ENCODE peak calls at places on chromosome 12, in four cellular contexts. One of them, this sample, is unnamed.
A peak's percentile ranks its signal among the peaks of the same experiment; 100 is the strongest.

GRCh38 chr12:53054112-53054878 is 4.4 kb downstream of the TNS2 start:
- DNase-seq in OCI-LY7: peak; percentile 93
- DNase-seq in GM23338: peak; percentile 99
- DNase-seq in SK-N-SH: peak; percentile 97
- DNase-seq in this sample: peak; percentile 96

GRCh38 chr12:31260840-31261239 is 65.1 kb downstream of the SINHCAF start:
- DNase-seq in OCI-LY7: no peak
- DNase-seq in GM23338: no peak
- DNase-seq in SK-N-SH: no peak
- DNase-seq in this sample: no peak

GRCh38 chr12:45478931-45479330 is 250.6 kb upstream of the ARID2 start:
- DNase-seq in OCI-LY7: no peak
- DNase-seq in GM23338: no peak
- DNase-seq in SK-N-SH: no peak
- DNase-seq in this sample: no peak

GRCh38 chr12:40794087-40794486 is 101.8 kb downstream of the CNTN1 start:
- DNase-seq in OCI-LY7: no peak
- DNase-seq in GM23338: no peak
- DNase-seq in SK-N-SH: no peak
- DNase-seq in this sample: no peak

GRCh38 chr12:32586390-32586789 is 92.7 kb upstream of the DNM1L start:
- DNase-seq in OCI-LY7: no peak
- DNase-seq in GM23338: no peak
- DNase-seq in SK-N-SH: no peak
- DNase-seq in this sample: no peak

GRCh38 chr12:42574879-42575278 is 14.7 kb downstream of the PRICKLE1 start:
- DNase-seq in OCI-LY7: no peak
- DNase-seq in GM23338: no peak
- DNase-seq in SK-N-SH: no peak
- DNase-seq in this sample: no peak

GRCh38 chr12:38892090-38892786 is 13.2 kb downstream of the CPNE8 start:
- DNase-seq in OCI-LY7: no peak
- DNase-seq in GM23338: no peak
- DNase-seq in SK-N-SH: no peak
- DNase-seq in this sample: no peak

GRCh38 chr12:168763-169525 is 45.0 kb downstream of the SLC6A12 start:
- DNase-seq in OCI-LY7: no peak
- DNase-seq in GM23338: peak; percentile 55
- DNase-seq in SK-N-SH: no peak
- DNase-seq in this sample: no peak

GRCh38 chr12:93135286-93136239 is 206.5 kb upstream of the EEA1 start:
- DNase-seq in OCI-LY7: no peak
- DNase-seq in GM23338: no peak
- DNase-seq in SK-N-SH: no peak
- DNase-seq in this sample: peak; percentile 57

GRCh38 chr12:53170245-53170644 is 10.3 kb upstream of the ZNF740 start:
- DNase-seq in OCI-LY7: no peak
- DNase-seq in GM23338: no peak
- DNase-seq in SK-N-SH: no peak
- DNase-seq in this sample: no peak

GRCh38 chr12:6697584-6698351 is 2.8 kb downstream of the PIANP start:
- DNase-seq in OCI-LY7: peak; percentile 64
- DNase-seq in GM23338: peak; percentile 85
- DNase-seq in SK-N-SH: peak; percentile 75
- DNase-seq in this sample: no peak

GRCh38 chr12:91357381-91357780 is 174.8 kb upstream of the DCN start:
- DNase-seq in OCI-LY7: no peak
- DNase-seq in GM23338: no peak
- DNase-seq in SK-N-SH: no peak
- DNase-seq in this sample: no peak

GRCh38 chr12:1795221-1795784 is 25.1 kb upstream of the LRTM2 start:
- DNase-seq in OCI-LY7: peak; percentile 14
- DNase-seq in GM23338: no peak
- DNase-seq in SK-N-SH: peak; percentile 9
- DNase-seq in this sample: no peak

GRCh38 chr12:8917751-8918150 is 3.4 kb downstream of the PHC1 start:
- DNase-seq in OCI-LY7: no peak
- DNase-seq in GM23338: no peak
- DNase-seq in SK-N-SH: no peak
- DNase-seq in this sample: no peak

GRCh38 chr12:10701226-10701681 is 21.9 kb downstream of the YBX3 start:
- DNase-seq in OCI-LY7: no peak
- DNase-seq in GM23338: no peak
- DNase-seq in SK-N-SH: no peak
- DNase-seq in this sample: peak; percentile 50

GRCh38 chr12:89874146-89874545 is 165.5 kb upstream of the ATP2B1 start:
- DNase-seq in OCI-LY7: no peak
- DNase-seq in GM23338: no peak
- DNase-seq in SK-N-SH: no peak
- DNase-seq in this sample: no peak

GRCh38 chr12:6494351-6494743 is 445 bp downstream of the NCAPD2 start:
- DNase-seq in OCI-LY7: no peak
- DNase-seq in GM23338: peak; percentile 18
- DNase-seq in SK-N-SH: peak; percentile 37
- DNase-seq in this sample: no peak

GRCh38 chr12:27822076-27822712 is 42.2 kb upstream of the MANSC4 start:
- DNase-seq in OCI-LY7: peak; percentile 53
- DNase-seq in GM23338: no peak
- DNase-seq in SK-N-SH: no peak
- DNase-seq in this sample: no peak

GRCh38 chr12:56645201-56645716 is 525 bp downstream of the ATP5F1B start:
- DNase-seq in OCI-LY7: peak; percentile 40
- DNase-seq in GM23338: peak; percentile 42
- DNase-seq in SK-N-SH: peak; percentile 29
- DNase-seq in this sample: peak; percentile 25

GRCh38 chr12:47837190-47838171 is 17.8 kb upstream of the HDAC7 start:
- DNase-seq in OCI-LY7: peak; percentile 76
- DNase-seq in GM23338: peak; percentile 91
- DNase-seq in SK-N-SH: peak; percentile 81
- DNase-seq in this sample: peak; percentile 71

GRCh38 chr12:115506822-115507629 is 770.5 kb downstream of the MED13L start:
- DNase-seq in OCI-LY7: no peak
- DNase-seq in GM23338: peak; percentile 32
- DNase-seq in SK-N-SH: no peak
- DNase-seq in this sample: no peak

GRCh38 chr12:132866251-132866828 is 21.1 kb downstream of the CHFR start:
- DNase-seq in OCI-LY7: no peak
- DNase-seq in GM23338: peak; percentile 29
- DNase-seq in SK-N-SH: no peak
- DNase-seq in this sample: no peak

GRCh38 chr12:42756841-42757661 is 167.5 kb upstream of the PRICKLE1 start:
- DNase-seq in OCI-LY7: no peak
- DNase-seq in GM23338: peak; percentile 92
- DNase-seq in SK-N-SH: no peak
- DNase-seq in this sample: peak; percentile 15

GRCh38 chr12:114384746-114385145 is 21.2 kb downstream of the TBX5 start:
- DNase-seq in OCI-LY7: no peak
- DNase-seq in GM23338: no peak
- DNase-seq in SK-N-SH: no peak
- DNase-seq in this sample: no peak

GRCh38 chr12:77571127-77571526 is 259.6 kb upstream of the NAV3 start:
- DNase-seq in OCI-LY7: no peak
- DNase-seq in GM23338: no peak
- DNase-seq in SK-N-SH: no peak
- DNase-seq in this sample: no peak

GRCh38 chr12:5022465-5023061 is 21.1 kb upstream of the KCNA5 start:
- DNase-seq in OCI-LY7: peak; percentile 65
- DNase-seq in GM23338: peak; percentile 80
- DNase-seq in SK-N-SH: peak; percentile 70
- DNase-seq in this sample: peak; percentile 61

GRCh38 chr12:68334136-68334535 is 2.0 kb upstream of the MDM1 start:
- DNase-seq in OCI-LY7: peak; percentile 8
- DNase-seq in GM23338: peak; percentile 41
- DNase-seq in SK-N-SH: peak; percentile 19
- DNase-seq in this sample: no peak

GRCh38 chr12:12327802-12328201 is 22.2 kb downstream of the MANSC1 start:
- DNase-seq in OCI-LY7: peak; percentile 83
- DNase-seq in GM23338: peak; percentile 88
- DNase-seq in SK-N-SH: peak; percentile 64
- DNase-seq in this sample: peak; percentile 69

GRCh38 chr12:6688543-6688999 is 604 bp downstream of the ZNF384 start:
- DNase-seq in OCI-LY7: peak; percentile 69
- DNase-seq in GM23338: no peak
- DNase-seq in SK-N-SH: peak; percentile 90
- DNase-seq in this sample: peak; percentile 26

GRCh38 chr12:77795699-77796098 is 35.0 kb upstream of the NAV3 start:
- DNase-seq in OCI-LY7: no peak
- DNase-seq in GM23338: no peak
- DNase-seq in SK-N-SH: no peak
- DNase-seq in this sample: no peak

GRCh38 chr12:121001060-121001459 is 15.2 kb downstream of the C12orf43 start:
- DNase-seq in OCI-LY7: no peak
- DNase-seq in GM23338: no peak
- DNase-seq in SK-N-SH: no peak
- DNase-seq in this sample: no peak

GRCh38 chr12:47346251-47347019 is 266.7 kb upstream of the AMIGO2 start:
- DNase-seq in OCI-LY7: no peak
- DNase-seq in GM23338: peak; percentile 3
- DNase-seq in SK-N-SH: no peak
- DNase-seq in this sample: no peak

GRCh38 chr12:96383991-96384390 is 16.2 kb downstream of the CDK17 start:
- DNase-seq in OCI-LY7: no peak
- DNase-seq in GM23338: no peak
- DNase-seq in SK-N-SH: no peak
- DNase-seq in this sample: no peak

GRCh38 chr12:51631591-51631990 is 40.6 kb downstream of the SCN8A start:
- DNase-seq in OCI-LY7: no peak
- DNase-seq in GM23338: no peak
- DNase-seq in SK-N-SH: no peak
- DNase-seq in this sample: no peak

GRCh38 chr12:51217133-51217967 is 512 bp downstream of the POU6F1 start:
- DNase-seq in OCI-LY7: peak; percentile 58
- DNase-seq in GM23338: peak; percentile 65
- DNase-seq in SK-N-SH: peak; percentile 90
- DNase-seq in this sample: peak; percentile 56

DNA sequence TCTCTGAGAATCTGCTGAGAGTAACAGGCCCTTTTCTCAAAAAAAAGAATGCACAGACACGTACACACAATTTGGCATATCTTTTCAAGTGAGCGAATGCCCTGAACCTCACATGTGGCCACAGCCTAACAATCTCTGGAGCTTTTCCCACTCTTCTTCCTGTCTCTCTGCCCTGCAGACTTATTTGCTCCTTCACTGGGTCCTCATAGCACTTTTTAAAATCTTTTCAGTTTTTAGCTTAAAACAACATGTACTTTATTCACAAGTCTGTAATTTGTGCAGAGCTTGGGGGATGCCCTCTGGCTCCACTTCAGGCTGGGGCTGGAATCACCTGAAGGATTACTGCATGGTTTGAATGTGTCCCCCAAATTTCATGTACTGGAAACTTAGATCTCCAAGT is 9.0 kb downstream of the MAP1LC3B2 start:
- DNase-seq in OCI-LY7: no peak
- DNase-seq in GM23338: no peak
- DNase-seq in SK-N-SH: no peak
- DNase-seq in this sample: no peak
- H3K4me1 ChIP-seq in OCI-LY7: no peaks in the 10 kb centered on the region
- H3K4me1 ChIP-seq in GM23338: no peaks in the 10 kb centered on the region
- H3K4me1 ChIP-seq in SK-N-SH: no peaks in the 10 kb centered on the region
- H3K4me1 ChIP-seq in this sample: no peaks in the 10 kb centered on the region

DNA sequence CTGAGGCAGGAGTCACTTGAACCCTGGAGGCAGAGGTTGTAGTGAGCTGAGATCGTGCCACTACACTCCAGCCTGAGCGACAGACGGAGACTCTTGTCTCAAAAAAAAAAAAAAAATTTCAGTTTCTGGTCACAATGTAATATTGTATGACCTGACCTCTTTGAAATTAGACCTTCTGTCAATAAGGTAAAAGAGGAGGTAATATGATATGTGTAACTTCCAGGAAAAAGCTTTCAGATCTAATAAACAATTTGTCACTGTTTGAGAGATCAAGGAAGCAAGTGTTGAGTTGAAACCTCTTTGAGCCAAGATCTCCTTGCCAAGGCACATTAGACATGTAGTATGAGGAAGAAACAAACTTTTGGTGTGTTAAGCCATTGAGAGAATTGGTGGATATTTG is 101.7 kb upstream of the ATF7IP start:
- DNase-seq in OCI-LY7: no peak
- DNase-seq in GM23338: no peak
- DNase-seq in SK-N-SH: no peak
- DNase-seq in this sample: no peak
- TF ChIP-seq EZH2phosphoT487 in OCI-LY7: no peak
- TF ChIP-seq EZH2phosphoT487 in GM23338: no peak
- TF ChIP-seq EZH2phosphoT487 in SK-N-SH: no peak
- TF ChIP-seq EZH2phosphoT487 in this sample: no peak

GRCh38 chr12:104462931-104463339 is 6.2 kb downstream of the CHST11 start:
- DNase-seq in OCI-LY7: peak; percentile 65
- DNase-seq in GM23338: no peak
- DNase-seq in SK-N-SH: no peak
- DNase-seq in this sample: peak; percentile 78
- H3K4me2 ChIP-seq in OCI-LY7: peak overlapping the region; percentile 67
- H3K4me2 ChIP-seq in GM23338: no peak overlapping the region
- H3K4me2 ChIP-seq in SK-N-SH: no peak overlapping the region
- H3K4me2 ChIP-seq in this sample: peak overlapping the region; percentile 75

GRCh38 chr12:106247731-106248176 is at the start of gene CKAP4:
- DNase-seq in OCI-LY7: peak; percentile 74
- DNase-seq in GM23338: peak; percentile 77
- DNase-seq in SK-N-SH: peak; percentile 95
- DNase-seq in this sample: peak; percentile 76
- H3K4me1 ChIP-seq in OCI-LY7: peaks cover 63% of the 10 kb centered on the region
- H3K4me1 ChIP-seq in GM23338: peaks cover 26% of the 10 kb centered on the region
- H3K4me1 ChIP-seq in SK-N-SH: peaks cover 14% of the 10 kb centered on the region
- H3K4me1 ChIP-seq in this sample: peaks cover 31% of the 10 kb centered on the region

This sample was measured in MM.1S.